ENCODE peak calls at places on chromosomes 13 and 19, in nine cellular contexts. One of them, this sample, is unnamed.

GRCh38 chr13:77859450-77859849 is 59.2 kb downstream of the EDNRB start:
- DNase-seq in tibial nerve: no peak
- DNase-seq in endodermal cell: no peak
- DNase-seq in stomach: no peak
- DNase-seq in hepatocyte: no peak
- DNase-seq in transverse colon: peak; percentile 13
- DNase-seq in fibroblast of lung: peak; percentile 49
- DNase-seq in thoracic aorta: no peak
- DNase-seq in pancreas: no peak
- DNase-seq in this sample: no peak

GRCh38 chr19:55563261-55563690 is 17.4 kb downstream of the ZNF579 start:
- DNase-seq in tibial nerve: no peak
- DNase-seq in endodermal cell: no peak
- DNase-seq in stomach: peak; percentile 87
- DNase-seq in hepatocyte: peak; percentile 76
- DNase-seq in transverse colon: peak; percentile 53
- DNase-seq in fibroblast of lung: peak; percentile 24
- DNase-seq in thoracic aorta: no peak
- DNase-seq in pancreas: no peak
- DNase-seq in this sample: no peak

GRCh38 chr19:2077833-2078619 is 18.1 kb downstream of the MOB3A start:
- DNase-seq in tibial nerve: no peak
- DNase-seq in endodermal cell: no peak
- DNase-seq in stomach: no peak
- DNase-seq in hepatocyte: no peak
- DNase-seq in transverse colon: no peak
- DNase-seq in fibroblast of lung: no peak
- DNase-seq in thoracic aorta: no peak
- DNase-seq in pancreas: no peak
- DNase-seq in this sample: no peak

GRCh38 chr13:65453982-65454381 is 1776.2 kb downstream of the PCDH9 start:
- DNase-seq in tibial nerve: no peak
- DNase-seq in endodermal cell: no peak
- DNase-seq in stomach: no peak
- DNase-seq in hepatocyte: no peak
- DNase-seq in transverse colon: no peak
- DNase-seq in fibroblast of lung: no peak
- DNase-seq in thoracic aorta: no peak
- DNase-seq in pancreas: no peak
- DNase-seq in this sample: no peak

GRCh38 chr13:90230311-90230710 is 1117.2 kb upstream of the MIR17HG start:
- DNase-seq in tibial nerve: no peak
- DNase-seq in endodermal cell: no peak
- DNase-seq in stomach: no peak
- DNase-seq in hepatocyte: no peak
- DNase-seq in transverse colon: no peak
- DNase-seq in fibroblast of lung: no peak
- DNase-seq in thoracic aorta: no peak
- DNase-seq in pancreas: no peak
- DNase-seq in this sample: no peak

GRCh38 chr13:36884235-36884634 is 35.8 kb downstream of the SMAD9 start:
- DNase-seq in tibial nerve: no peak
- DNase-seq in endodermal cell: no peak
- DNase-seq in stomach: no peak
- DNase-seq in hepatocyte: no peak
- DNase-seq in transverse colon: no peak
- DNase-seq in fibroblast of lung: no peak
- DNase-seq in thoracic aorta: no peak
- DNase-seq in pancreas: no peak
- DNase-seq in this sample: no peak

GRCh38 chr13:32504263-32504662 is 34.3 kb downstream of the N4BP2L2 start:
- DNase-seq in tibial nerve: no peak
- DNase-seq in endodermal cell: no peak
- DNase-seq in stomach: no peak
- DNase-seq in hepatocyte: no peak
- DNase-seq in transverse colon: no peak
- DNase-seq in fibroblast of lung: no peak
- DNase-seq in thoracic aorta: no peak
- DNase-seq in pancreas: no peak
- DNase-seq in this sample: no peak

GRCh38 chr19:741506-742131 is 9.3 kb upstream of the MISP start:
- DNase-seq in tibial nerve: no peak
- DNase-seq in endodermal cell: peak; percentile 83
- DNase-seq in stomach: no peak
- DNase-seq in hepatocyte: no peak
- DNase-seq in transverse colon: no peak
- DNase-seq in fibroblast of lung: no peak
- DNase-seq in thoracic aorta: no peak
- DNase-seq in pancreas: no peak
- DNase-seq in this sample: no peak

GRCh38 chr19:21463449-21464105 is 41.8 kb upstream of the ZNF429 start:
- DNase-seq in tibial nerve: no peak
- DNase-seq in endodermal cell: peak; percentile 97
- DNase-seq in stomach: peak; percentile 41
- DNase-seq in hepatocyte: peak; percentile 89
- DNase-seq in transverse colon: peak; percentile 17
- DNase-seq in fibroblast of lung: peak; percentile 64
- DNase-seq in thoracic aorta: no peak
- DNase-seq in pancreas: peak; percentile 86
- DNase-seq in this sample: no peak

GRCh38 chr19:34430738-34431625 is 2.8 kb downstream of the UBA2 start:
- DNase-seq in tibial nerve: no peak
- DNase-seq in endodermal cell: peak; percentile 58
- DNase-seq in stomach: no peak
- DNase-seq in hepatocyte: peak; percentile 65
- DNase-seq in transverse colon: no peak
- DNase-seq in fibroblast of lung: peak; percentile 41
- DNase-seq in thoracic aorta: no peak
- DNase-seq in pancreas: no peak
- DNase-seq in this sample: no peak

GRCh38 chr13:40371531-40372125 is 294.8 kb downstream of the FOXO1 start:
- DNase-seq in tibial nerve: no peak
- DNase-seq in endodermal cell: peak; percentile 31
- DNase-seq in stomach: no peak
- DNase-seq in hepatocyte: no peak
- DNase-seq in transverse colon: no peak
- DNase-seq in fibroblast of lung: no peak
- DNase-seq in thoracic aorta: no peak
- DNase-seq in pancreas: no peak
- DNase-seq in this sample: no peak

GRCh38 chr19:18294467-18294864 is 13.0 kb upstream of the JUND start:
- DNase-seq in tibial nerve: no peak
- DNase-seq in endodermal cell: peak; percentile 78
- DNase-seq in stomach: peak; percentile 66
- DNase-seq in hepatocyte: no peak
- DNase-seq in transverse colon: peak; percentile 69
- DNase-seq in fibroblast of lung: peak; percentile 34
- DNase-seq in thoracic aorta: no peak
- DNase-seq in pancreas: peak; percentile 61
- DNase-seq in this sample: no peak

GRCh38 chr19:40247178-40247577 is 20.7 kb upstream of the CCNP start:
- DNase-seq in tibial nerve: no peak
- DNase-seq in endodermal cell: no peak
- DNase-seq in stomach: no peak
- DNase-seq in hepatocyte: no peak
- DNase-seq in transverse colon: no peak
- DNase-seq in fibroblast of lung: no peak
- DNase-seq in thoracic aorta: no peak
- DNase-seq in pancreas: no peak
- DNase-seq in this sample: no peak

GRCh38 chr19:1860133-1860775 is 3.1 kb downstream of the KLF16 start:
- DNase-seq in tibial nerve: no peak
- DNase-seq in endodermal cell: peak; percentile 79
- DNase-seq in stomach: no peak
- DNase-seq in hepatocyte: peak; percentile 94
- DNase-seq in transverse colon: peak; percentile 85
- DNase-seq in fibroblast of lung: peak; percentile 76
- DNase-seq in thoracic aorta: no peak
- DNase-seq in pancreas: no peak
- DNase-seq in this sample: no peak

DNA sequence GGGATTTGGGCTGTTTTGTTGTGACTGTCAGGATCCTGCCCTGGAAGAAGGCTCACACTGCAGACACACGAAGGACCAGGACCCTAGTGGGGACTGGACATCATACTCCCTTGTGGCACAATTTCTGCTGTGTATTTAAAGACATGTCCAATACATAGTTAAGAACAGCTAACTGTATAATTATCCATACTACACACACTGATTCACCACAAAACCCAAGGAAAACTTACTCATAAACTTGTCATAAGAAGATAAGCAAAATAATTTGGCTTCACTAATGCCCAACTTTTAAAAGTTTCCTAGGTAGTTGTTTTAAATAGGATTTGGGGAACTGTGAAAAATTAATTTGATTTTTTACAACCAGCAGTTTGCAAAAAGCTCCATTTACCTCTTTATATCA is 46.1 kb downstream of the LATS2 start:
- DNase-seq in tibial nerve: no peak
- DNase-seq in endodermal cell: no peak
- DNase-seq in stomach: no peak
- DNase-seq in hepatocyte: no peak
- DNase-seq in transverse colon: no peak
- DNase-seq in fibroblast of lung: peak; percentile 75
- DNase-seq in thoracic aorta: no peak
- DNase-seq in pancreas: no peak
- DNase-seq in this sample: no peak
- H3K4me1 ChIP-seq in tibial nerve: peaks cover 59% of the 10 kb centered on the region
- H3K4me1 ChIP-seq in endodermal cell: no peaks in the 10 kb centered on the region
- H3K4me1 ChIP-seq in stomach: peaks cover 45% of the 10 kb centered on the region
- H3K4me1 ChIP-seq in hepatocyte: peaks cover 43% of the 10 kb centered on the region
- H3K4me1 ChIP-seq in transverse colon: peaks cover 46% of the 10 kb centered on the region
- H3K4me1 ChIP-seq in fibroblast of lung: peaks cover 47% of the 10 kb centered on the region
- H3K4me1 ChIP-seq in thoracic aorta: peaks cover 79% of the 10 kb centered on the region
- H3K4me1 ChIP-seq in pancreas: peaks cover 28% of the 10 kb centered on the region
- H3K4me1 ChIP-seq in this sample: peaks cover 93% of the 10 kb centered on the region

DNA sequence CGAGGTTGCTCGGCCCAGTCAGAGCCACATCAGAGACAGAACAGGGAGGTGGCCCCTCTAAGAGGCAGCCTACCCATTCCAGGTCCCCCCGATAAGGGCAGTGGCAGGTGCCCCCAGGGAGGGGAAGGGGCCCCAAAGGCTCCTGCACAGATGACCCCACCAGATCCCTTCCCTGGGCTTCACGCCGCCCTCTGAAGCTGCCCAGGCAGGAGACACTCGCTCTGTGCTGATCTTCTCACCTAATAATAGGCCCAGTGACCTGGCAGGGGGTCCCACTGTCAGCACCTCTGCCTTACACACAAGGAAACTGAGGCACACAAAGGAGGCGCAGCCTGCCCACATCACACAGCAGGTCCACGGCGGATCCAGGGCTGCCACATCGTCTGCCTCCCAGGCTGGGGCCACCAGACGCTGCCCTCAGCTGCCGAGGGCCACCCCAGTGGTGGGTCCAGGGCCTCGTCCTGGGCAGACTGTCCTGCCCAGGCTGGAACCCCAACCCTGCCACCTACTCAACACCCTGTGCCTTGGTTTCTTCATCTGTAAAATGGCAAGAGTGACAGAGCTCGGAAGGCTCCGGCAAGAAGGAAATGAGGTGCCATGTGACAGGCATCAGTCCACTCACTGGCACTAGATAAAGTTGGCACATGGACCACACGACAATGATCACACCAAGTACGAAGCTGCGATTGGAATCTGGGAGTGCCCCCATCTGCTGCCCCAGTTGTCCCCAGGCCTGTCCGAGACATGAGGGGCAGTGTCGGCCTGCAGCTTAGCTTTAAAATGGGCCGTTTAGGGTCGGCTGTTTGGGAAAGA is 56.5 kb downstream of the KLF2 start:
- DNase-seq in tibial nerve: no peak
- DNase-seq in endodermal cell: no peak
- DNase-seq in stomach: no peak
- DNase-seq in hepatocyte: no peak
- DNase-seq in transverse colon: no peak
- DNase-seq in fibroblast of lung: no peak
- DNase-seq in thoracic aorta: no peak
- DNase-seq in pancreas: no peak
- DNase-seq in this sample: no peak
- H3K4me3 ChIP-seq in tibial nerve: no peak overlapping the region
- H3K4me3 ChIP-seq in endodermal cell: no peak overlapping the region
- H3K4me3 ChIP-seq in stomach: no peak overlapping the region
- H3K4me3 ChIP-seq in hepatocyte: no peak overlapping the region
- H3K4me3 ChIP-seq in transverse colon: no peak overlapping the region
- H3K4me3 ChIP-seq in fibroblast of lung: no peak overlapping the region
- H3K4me3 ChIP-seq in thoracic aorta: no peak overlapping the region
- H3K4me3 ChIP-seq in pancreas: no peak overlapping the region
- H3K4me3 ChIP-seq in this sample: no peak overlapping the region

GRCh38 chr13:52933547-52934167 is 85.2 kb upstream of the PCDH8 start:
- DNase-seq in tibial nerve: no peak
- DNase-seq in endodermal cell: no peak
- DNase-seq in stomach: no peak
- DNase-seq in hepatocyte: no peak
- DNase-seq in transverse colon: no peak
- DNase-seq in fibroblast of lung: no peak
- DNase-seq in thoracic aorta: no peak
- DNase-seq in pancreas: no peak
- DNase-seq in this sample: no peak
- H3K4me1 ChIP-seq in tibial nerve: no peaks in the 10 kb centered on the region
- H3K4me1 ChIP-seq in endodermal cell: peaks cover 5% of the 10 kb centered on the region
- H3K4me1 ChIP-seq in stomach: no peaks in the 10 kb centered on the region
- H3K4me1 ChIP-seq in hepatocyte: no peaks in the 10 kb centered on the region
- H3K4me1 ChIP-seq in transverse colon: no peaks in the 10 kb centered on the region
- H3K4me1 ChIP-seq in fibroblast of lung: no peaks in the 10 kb centered on the region
- H3K4me1 ChIP-seq in thoracic aorta: no peaks in the 10 kb centered on the region
- H3K4me1 ChIP-seq in pancreas: no peaks in the 10 kb centered on the region
- H3K4me1 ChIP-seq in this sample: no peaks in the 10 kb centered on the region

GRCh38 chr13:20404488-20405222 is 121.0 kb downstream of the CRYL1 start:
- DNase-seq in tibial nerve: no peak
- DNase-seq in endodermal cell: no peak
- DNase-seq in stomach: peak; percentile 7
- DNase-seq in hepatocyte: no peak
- DNase-seq in transverse colon: no peak
- DNase-seq in fibroblast of lung: no peak
- DNase-seq in thoracic aorta: no peak
- DNase-seq in pancreas: no peak
- DNase-seq in this sample: no peak

GRCh38 chr13:20407759-20408158 is 117.9 kb downstream of the CRYL1 start:
- DNase-seq in tibial nerve: no peak
- DNase-seq in endodermal cell: peak; percentile 41
- DNase-seq in stomach: peak; percentile 17
- DNase-seq in hepatocyte: no peak
- DNase-seq in transverse colon: no peak
- DNase-seq in fibroblast of lung: no peak
- DNase-seq in thoracic aorta: no peak
- DNase-seq in pancreas: no peak
- DNase-seq in this sample: no peak

GRCh38 chr13:20408181-20408580 is 117.5 kb downstream of the CRYL1 start:
- DNase-seq in tibial nerve: no peak
- DNase-seq in endodermal cell: no peak
- DNase-seq in stomach: peak; percentile 21
- DNase-seq in hepatocyte: no peak
- DNase-seq in transverse colon: no peak
- DNase-seq in fibroblast of lung: no peak
- DNase-seq in thoracic aorta: no peak
- DNase-seq in pancreas: no peak
- DNase-seq in this sample: no peak

GRCh38 chr13:20403826-20404225 is 121.8 kb downstream of the CRYL1 start:
- DNase-seq in tibial nerve: no peak
- DNase-seq in endodermal cell: no peak
- DNase-seq in stomach: peak; percentile 8
- DNase-seq in hepatocyte: no peak
- DNase-seq in transverse colon: no peak
- DNase-seq in fibroblast of lung: no peak
- DNase-seq in thoracic aorta: no peak
- DNase-seq in pancreas: no peak
- DNase-seq in this sample: no peak

GRCh38 chr13:20405691-20406090 is 120.0 kb downstream of the CRYL1 start:
- DNase-seq in tibial nerve: no peak
- DNase-seq in endodermal cell: peak; percentile 83
- DNase-seq in stomach: peak; percentile 18
- DNase-seq in hepatocyte: no peak
- DNase-seq in transverse colon: no peak
- DNase-seq in fibroblast of lung: no peak
- DNase-seq in thoracic aorta: no peak
- DNase-seq in pancreas: no peak
- DNase-seq in this sample: no peak
- H3K4me3 ChIP-seq in tibial nerve: no peak overlapping the region
- H3K4me3 ChIP-seq in endodermal cell: no peak overlapping the region
- H3K4me3 ChIP-seq in stomach: no peak overlapping the region
- H3K4me3 ChIP-seq in hepatocyte: no peak overlapping the region
- H3K4me3 ChIP-seq in transverse colon: no peak overlapping the region
- H3K4me3 ChIP-seq in fibroblast of lung: no peak overlapping the region
- H3K4me3 ChIP-seq in thoracic aorta: no peak overlapping the region
- H3K4me3 ChIP-seq in pancreas: no peak overlapping the region
- H3K4me3 ChIP-seq in this sample: no peak overlapping the region

This sample was measured in esophagus squamous epithelium.